ENCODE peak calls at places on chromosomes 5 and 9, in four cellular contexts. W is HL-60, G is GM12878, O is K562. Q is an unnamed sample.

GRCh38 chr9:99269429-99269828 is 47.3 kb downstream of the SEC61B start:
- DNase-seq in G (no peak), W (no peak), O (no peak), Q (no peak)

GRCh38 chr9:132548971-132549649 is 33.3 kb upstream of the BARHL1 start:
- DNase-seq in G (no peak), O (no peak), W (no peak), Q (no peak)

GRCh38 chr9:129208191-129209091 is 30.4 kb upstream of the IER5L start:
- DNase-seq in G (no peak), W (no peak), O (peak), Q (no peak)

GRCh38 chr5:142600092-142600491 is 85.8 kb downstream of the FGF1 start:
- DNase-seq in G (no peak), O (no peak), W (no peak), Q (no peak)

GRCh38 chr9:4301302-4301701 is 1.4 kb upstream of the GLIS3 start:
- DNase-seq in W (no peak), O (no peak), G (no peak), Q (no peak)

GRCh38 chr5:104643320-104643719 is 1080.7 kb upstream of the NUDT12 start:
- DNase-seq in G (no peak), W (no peak), O (no peak), Q (no peak)

GRCh38 chr5:168910874-168911273 is 331.7 kb upstream of the PANK3 start:
- DNase-seq in G (no peak), O (no peak), W (no peak), Q (no peak)

GRCh38 chr9:89278551-89278950 is 32.4 kb upstream of the CKS2 start:
- DNase-seq in G (no peak), W (no peak), O (no peak), Q (no peak)

GRCh38 chr5:121949885-121950284 is 11.9 kb upstream of the SRFBP1 start:
- DNase-seq in W (no peak), G (no peak), O (peak), Q (no peak)

GRCh38 chr5:180179399-180180197 is 29.4 kb downstream of the RASGEF1C start:
- DNase-seq in W (no peak), O (no peak), G (no peak), Q (no peak)

GRCh38 chr9:121901616-121902015 is 191.5 kb downstream of the TTLL11 start:
- DNase-seq in G (no peak), O (no peak), W (no peak), Q (no peak)

GRCh38 chr9:21995652-21996275 is 1.2 kb downstream of the CDKN2B-AS1 start:
- DNase-seq in O (no peak), W (no peak), G (no peak), Q (peak)
- TF ChIP-seq POLR2AphosphoS5 in O (no peak), W (no peak), G (no peak), Q (no peak)

DNA sequence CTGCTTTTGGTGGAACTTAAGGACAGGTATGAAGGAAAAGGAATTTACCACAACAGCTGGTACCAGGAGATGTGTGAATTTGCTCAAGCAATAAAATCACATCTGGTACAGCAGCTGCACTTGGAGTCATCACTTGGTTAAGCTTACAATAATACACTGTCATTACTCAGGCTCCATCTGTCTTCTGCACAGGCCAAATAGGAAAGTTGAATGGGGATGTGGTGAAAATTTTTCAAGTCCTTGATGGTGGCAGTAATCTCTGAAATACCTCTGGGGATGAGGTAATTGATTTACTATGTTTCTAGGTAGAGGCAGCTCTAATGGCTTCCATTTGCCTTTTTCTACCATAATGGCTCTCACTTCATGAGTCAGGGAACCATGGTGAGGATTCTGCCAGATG is 206.7 kb upstream of the ATP10B start:
- DNase-seq in O (no peak), G (no peak), W (no peak), Q (no peak)
- TF ChIP-seq SPI1 in O (no peak), G (no peak), W (no peak), Q (no peak)

DNA sequence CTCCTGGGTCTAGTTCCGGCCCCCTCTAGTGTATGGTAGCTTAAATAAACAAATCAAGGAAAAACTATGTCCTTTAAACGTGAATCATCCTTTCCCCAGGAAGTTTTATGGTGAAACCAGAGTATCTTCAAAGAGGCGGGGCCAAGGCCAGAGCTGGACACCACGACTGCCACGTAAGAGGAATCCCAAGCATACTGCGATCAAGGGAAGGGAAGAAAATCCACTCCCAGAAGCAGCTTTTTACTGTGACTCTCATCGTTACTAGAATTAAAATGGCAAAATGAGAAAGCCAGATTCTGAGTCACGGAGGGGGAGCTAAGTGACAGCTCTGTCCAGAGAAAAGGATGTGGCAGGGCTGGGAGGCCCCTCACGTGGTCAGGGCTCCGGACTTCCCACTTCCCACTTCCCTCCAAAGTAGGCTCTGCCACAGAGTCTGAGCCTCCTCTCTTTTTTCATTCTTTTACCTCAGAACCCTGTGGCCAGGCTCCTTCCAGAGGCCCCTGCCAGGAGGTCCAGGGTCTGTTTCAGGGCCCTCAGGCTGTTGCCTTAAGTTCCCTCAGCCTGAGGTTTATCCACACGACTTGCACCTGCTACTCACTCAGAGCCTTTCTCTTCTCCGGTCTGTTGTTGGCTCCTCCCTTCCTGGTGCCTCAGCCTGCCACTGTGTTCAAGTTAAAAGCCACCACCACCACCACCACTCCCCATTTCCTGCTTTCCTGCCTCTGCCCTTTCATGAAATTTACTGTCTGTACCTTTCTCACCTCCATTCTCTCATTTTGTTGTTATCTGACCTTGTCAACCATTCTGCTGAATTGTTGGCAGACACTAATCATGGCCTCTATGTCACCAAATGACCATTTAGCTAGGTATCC is 1.4 kb upstream of the GLRX start:
- DNase-seq in G (no peak), O (peak), W (peak), Q (no peak)
- TF ChIP-seq POLR2AphosphoS5 in G (no peak), O (no peak), W (peak), Q (no peak)

GRCh38 chr5:160118349-160119141 is 705 bp downstream of the PWWP2A start:
- DNase-seq in W (peak), O (peak), G (no peak), Q (peak)
- TF ChIP-seq SPI1 in W (no peak), O (no peak), G (no peak), Q (no peak)

GRCh38 chr9:2158111-2158610 is 143.0 kb downstream of the SMARCA2 start:
- DNase-seq in O (no peak), G (peak), W (peak), Q (no peak)

GRCh38 chr9:2157277-2158105 is 142.3 kb downstream of the SMARCA2 start:
- DNase-seq in O (no peak), G (no peak), W (peak), Q (no peak)

GRCh38 chr9:2161661-2162060 is 146.5 kb downstream of the SMARCA2 start:
- DNase-seq in W (no peak), O (no peak), G (no peak), Q (no peak)

GRCh38 chr9:2158729-2159128 is 143.6 kb downstream of the SMARCA2 start:
- DNase-seq in W (no peak), G (no peak), O (no peak), Q (no peak)

GRCh38 chr9:2159521-2160417 is 144.6 kb downstream of the SMARCA2 start:
- DNase-seq in O (no peak), W (no peak), G (no peak), Q (no peak)
- TF ChIP-seq POLR2AphosphoS5 in O (no peak), W (no peak), G (no peak), Q (no peak)

DNA sequence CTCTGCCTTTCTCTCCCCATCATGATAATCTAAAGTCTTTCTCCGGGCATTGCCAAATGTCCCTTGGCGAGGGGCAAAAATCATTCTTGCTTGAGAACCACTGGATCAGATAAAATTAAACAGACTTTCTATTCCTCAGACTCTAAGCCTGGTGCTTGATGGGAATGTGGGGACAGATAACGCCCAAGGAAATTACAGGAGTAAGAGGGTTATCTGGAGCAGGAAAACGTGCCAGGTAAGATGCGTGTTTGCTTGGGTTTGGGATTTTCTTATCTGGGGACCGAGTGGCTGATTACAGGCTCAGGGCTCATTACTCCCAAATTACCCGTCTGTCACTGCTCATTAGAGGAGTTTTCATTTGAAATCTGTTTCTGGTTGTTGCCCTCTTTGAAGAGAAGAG is 136.1 kb downstream of the ICE1 start:
- DNase-seq in W (no peak), O (no peak), G (no peak), Q (no peak)
- TF ChIP-seq SPI1 in W (no peak), O (no peak), G (no peak), Q (no peak)

GRCh38 chr5:157535042-157535865 is 40.3 kb downstream of the ADAM19 start:
- DNase-seq in G (no peak), W (no peak), O (peak), Q (no peak)
- TF ChIP-seq POLR2AphosphoS5 in G (no peak), W (no peak), O (no peak), Q (no peak)

GRCh38 chr9:115883467-115884329 is 269.9 kb upstream of the PAPPA start:
- DNase-seq in W (no peak), G (no peak), O (no peak), Q (no peak)
- TF ChIP-seq SPI1 in W (no peak), G (no peak), O (no peak), Q (no peak)

GRCh38 chr5:172798422-172799215 is 27.6 kb upstream of the DUSP1 start:
- DNase-seq in W (peak), O (no peak), G (no peak), Q (no peak)
- TF ChIP-seq POLR2AphosphoS5 in W (no peak), O (no peak), G (no peak), Q (no peak)